ENCODE peak calls at places on chromosomes 7 and 10, in ten cellular contexts. V is AG04450, Z is lower lobe of right lung, W is H7, N is psoas muscle, X is Peyer's patch, J is foreskin fibroblast, P is esophagus squamous epithelium, T is stomach, Y is neural progenitor cell. M is an unnamed sample.

GRCh38 chr7:135774284-135774683 is 25.7 kb upstream of the FAM180A start:
- DNase-seq in Y (no peak), T (no peak), X (no peak), J (peak; percentile 86), N (no peak), V (peak; percentile 29), P (no peak), W (no peak), Z (no peak), M (peak; percentile 58)

GRCh38 chr7:70380315-70381027 is 751.5 kb upstream of the GALNT17 start:
- DNase-seq in W (no peak), Y (no peak), J (no peak), T (no peak), V (no peak), X (no peak), N (peak; percentile 60), Z (no peak), P (no peak), M (no peak)

GRCh38 chr10:89633484-89633883 is 11.6 kb downstream of the PANK1 start:
- DNase-seq in N (no peak), X (no peak), P (no peak), W (no peak), V (peak; percentile 63), T (no peak), J (peak; percentile 85), Z (no peak), Y (no peak), M (peak; percentile 91)

GRCh38 chr10:105391670-105392331 is 750.7 kb downstream of the SORCS3 start:
- DNase-seq in T (no peak), P (no peak), J (no peak), W (no peak), V (no peak), Z (no peak), X (no peak), N (no peak), Y (no peak), M (no peak)

GRCh38 chr10:114642729-114643128 is 15.3 kb downstream of the ABLIM1 start:
- DNase-seq in Y (no peak), J (no peak), T (no peak), X (no peak), V (no peak), P (no peak), Z (no peak), W (no peak), N (no peak), M (no peak)

GRCh38 chr7:130912086-130912909 is 178.3 kb upstream of the KLF14 start:
- DNase-seq in Z (no peak), N (no peak), T (no peak), V (peak; percentile 67), J (peak; percentile 76), W (no peak), X (no peak), Y (no peak), P (no peak), M (no peak)

GRCh38 chr7:111835066-111835465 is 272.8 kb upstream of the IMMP2L start:
- DNase-seq in V (peak; percentile 43), J (peak; percentile 89), Y (no peak), X (no peak), T (no peak), P (no peak), Z (no peak), W (no peak), N (no peak), M (peak; percentile 32)

GRCh38 chr10:22620140-22620857 is 94.1 kb downstream of the PIP4K2A start:
- DNase-seq in N (peak; percentile 76), X (no peak), T (peak; percentile 61), W (no peak), J (peak; percentile 98), Y (no peak), P (no peak), V (peak; percentile 80), Z (peak; percentile 73), M (peak; percentile 90)

GRCh38 chr7:113137241-113137640 is 18.9 kb upstream of the SMIM30 start:
- DNase-seq in T (no peak), V (no peak), Y (no peak), X (no peak), N (no peak), Z (no peak), P (no peak), W (no peak), J (no peak), M (no peak)

GRCh38 chr10:73591935-73592699 is 975 bp upstream of the USP54 start:
- DNase-seq in T (peak; percentile 62), N (no peak), X (peak; percentile 72), V (no peak), W (peak; percentile 80), Z (peak; percentile 63), Y (peak; percentile 57), J (peak; percentile 45), P (no peak), M (no peak)
- H3K4me3 ChIP-seq in T (no peak overlapping the region), N (peak overlapping the region; percentile 11), X (no peak overlapping the region), V (no peak overlapping the region), W (no peak overlapping the region), Z (peak overlapping the region; percentile 20), Y (peak overlapping the region; percentile 34), J (no peak overlapping the region), P (no peak overlapping the region), M (peak overlapping the region; percentile 24)

DNA sequence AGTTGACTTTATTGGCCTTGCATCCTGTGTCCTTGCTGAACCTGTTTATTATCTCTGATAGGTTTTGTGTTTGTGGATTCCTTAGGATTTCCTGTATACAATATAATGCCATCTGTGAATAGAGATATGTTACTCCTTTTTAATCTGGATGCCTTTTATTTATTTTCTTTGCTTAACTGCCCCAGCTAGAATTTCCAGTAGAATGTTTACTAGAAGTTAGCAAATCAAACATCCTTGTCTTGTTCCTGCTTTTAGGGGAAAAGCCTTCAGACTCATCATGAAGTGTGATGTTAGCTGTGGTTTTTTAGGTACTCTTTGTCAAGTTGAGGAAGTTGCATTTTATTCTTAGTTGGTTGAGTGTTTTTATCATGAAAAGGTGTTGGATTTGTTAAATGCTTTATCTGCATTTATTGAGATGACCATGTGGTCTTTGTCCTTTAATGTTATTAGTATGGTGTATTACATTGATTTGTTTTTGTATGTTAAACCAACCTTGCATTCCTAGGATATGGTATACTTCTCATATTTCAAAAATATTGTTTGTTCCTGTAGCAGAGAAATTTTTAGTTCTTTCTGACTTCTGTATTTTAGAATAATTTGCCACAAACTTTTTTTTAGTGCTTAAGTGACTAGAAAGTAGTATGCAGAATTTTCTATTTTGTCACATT is 24.3 kb downstream of the PPP2R2D start:
- DNase-seq in N (no peak), T (no peak), J (no peak), Z (no peak), V (no peak), Y (no peak), P (no peak), W (no peak), X (no peak), M (no peak)
- H3K4me3 ChIP-seq in N (no peak overlapping the region), T (no peak overlapping the region), J (no peak overlapping the region), Z (no peak overlapping the region), V (no peak overlapping the region), Y (no peak overlapping the region), P (no peak overlapping the region), W (no peak overlapping the region), X (no peak overlapping the region), M (no peak overlapping the region)

DNA sequence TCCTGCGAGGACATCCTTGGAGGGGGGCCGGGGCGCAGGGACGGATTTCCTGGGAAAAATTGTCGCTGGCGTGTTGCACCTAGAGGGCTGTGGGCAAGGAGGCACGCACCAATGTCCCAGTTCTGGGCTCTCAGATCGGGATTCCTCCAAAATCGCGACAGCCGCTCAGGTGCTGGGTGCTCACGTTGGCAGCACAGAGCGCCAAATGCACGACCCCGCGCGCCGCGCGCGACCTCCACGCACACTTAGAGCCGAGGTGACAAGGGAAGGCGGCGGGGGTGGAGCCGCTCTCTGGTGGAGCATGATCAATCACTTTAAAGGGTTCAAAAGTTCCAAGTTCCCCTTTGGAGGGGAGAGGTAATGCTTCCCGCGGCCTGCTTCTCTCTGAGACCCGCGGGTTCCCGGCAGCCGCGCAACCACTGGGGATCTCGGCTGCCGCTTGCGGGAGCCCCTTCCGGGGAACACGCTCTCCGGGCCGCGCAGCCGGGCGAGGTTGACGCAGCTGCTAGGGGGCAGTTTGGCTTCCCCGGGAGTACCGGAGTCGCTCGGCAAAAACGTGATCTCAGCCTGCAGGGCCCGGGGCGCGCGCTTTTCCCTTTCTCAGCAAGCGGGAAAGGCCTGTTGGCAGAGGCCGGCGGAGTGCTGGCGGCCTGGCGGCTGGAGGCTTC is 25.4 kb downstream of the SKIDA1 start:
- DNase-seq in X (no peak), Y (peak; percentile 53), T (no peak), N (peak; percentile 32), P (no peak), W (peak; percentile 90), J (no peak), V (no peak), Z (peak; percentile 48), M (no peak)
- H3K4me3 ChIP-seq in X (no peak overlapping the region), Y (peak overlapping the region; percentile 67), T (peak overlapping the region; percentile 15), N (peak overlapping the region; percentile 60), P (peak overlapping the region; percentile 21), W (peak overlapping the region; percentile 45), J (no peak overlapping the region), V (no peak overlapping the region), Z (peak overlapping the region; percentile 32), M (peak overlapping the region; percentile 59)

GRCh38 chr7:23183279-23184012 is 1.6 kb downstream of the NUP42 start:
- DNase-seq in Z (no peak), T (no peak), P (no peak), J (no peak), X (no peak), Y (no peak), W (no peak), N (no peak), V (no peak), M (no peak)
- H3K4me3 ChIP-seq in Z (peak overlapping the region; percentile 88), T (peak overlapping the region; percentile 85), P (no peak overlapping the region), J (peak overlapping the region; percentile 89), X (peak overlapping the region; percentile 63), Y (peak overlapping the region; percentile 88), W (no peak overlapping the region), N (peak overlapping the region; percentile 93), V (peak overlapping the region; percentile 94), M (peak overlapping the region; percentile 94)

GRCh38 chr10:100742936-100743335 is 2.4 kb upstream of the PAX2 start:
- DNase-seq in T (no peak), V (no peak), J (no peak), Z (no peak), X (no peak), Y (no peak), N (no peak), W (peak; percentile 35), P (no peak), M (no peak)
- H3K4me3 ChIP-seq in T (no peak overlapping the region), V (no peak overlapping the region), J (no peak overlapping the region), Z (no peak overlapping the region), X (no peak overlapping the region), Y (no peak overlapping the region), N (no peak overlapping the region), W (no peak overlapping the region), P (no peak overlapping the region), M (peak overlapping the region; percentile 70)

DNA sequence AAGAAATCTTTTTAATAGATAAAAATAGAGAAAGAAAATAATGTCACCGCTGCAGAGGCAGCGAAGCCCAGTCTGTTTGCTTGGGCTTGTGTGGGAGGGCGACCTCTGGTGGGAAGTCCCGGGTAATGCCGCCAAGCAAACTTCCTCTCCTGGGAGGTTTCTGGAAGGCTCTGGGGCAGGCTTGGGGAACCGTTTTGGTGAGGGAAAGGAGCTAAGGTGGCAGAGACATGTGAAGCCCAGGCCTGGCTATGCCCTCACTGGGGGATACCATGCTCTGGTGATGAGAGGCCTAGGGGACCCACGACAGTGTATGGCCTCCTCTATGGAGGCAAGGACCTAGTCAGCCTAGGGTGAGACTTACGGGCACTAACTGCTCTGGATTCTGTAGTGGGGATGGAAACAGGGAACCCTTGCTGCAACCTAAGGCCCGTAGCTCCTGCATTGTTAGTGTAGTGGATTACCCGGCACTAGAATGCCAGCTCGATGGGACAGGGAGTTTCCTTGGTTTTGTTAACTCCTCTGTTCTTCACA is 605.1 kb downstream of the LRMDA start:
- DNase-seq in V (peak; percentile 32), X (peak; percentile 84), T (peak; percentile 79), P (no peak), Y (peak; percentile 69), Z (peak; percentile 77), J (peak; percentile 85), W (peak; percentile 80), N (peak; percentile 72), M (no peak)
- H3K4me3 ChIP-seq in V (no peak overlapping the region), X (no peak overlapping the region), T (no peak overlapping the region), P (no peak overlapping the region), Y (no peak overlapping the region), Z (peak overlapping the region; percentile 31), J (no peak overlapping the region), W (no peak overlapping the region), N (peak overlapping the region; percentile 49), M (peak overlapping the region; percentile 23)

M was measured in epithelial cell of proximal tubule.